ENCODE peak calls at places on chromosomes 16 and 17, in eight cellular contexts. M, K, N, Z, V, G, B and R are unnamed samples.

GRCh38 chr17:80456465-80457235 is 19.8 kb downstream of the NPTX1 start:
- DNase-seq in G (no peak), V (no peak), Z (no peak), N (no peak), M (no peak), K (no peak), B (no peak), R (no peak)

GRCh38 chr17:61986898-61987297 is 59.1 kb upstream of the INTS2 start:
- DNase-seq in K (no peak), Z (no peak), N (no peak), B (no peak), G (no peak), V (no peak), M (no peak), R (peak)

GRCh38 chr16:28494141-28494851 is at the start of gene APOBR:
- DNase-seq in B (peak), M (peak), K (no peak), N (peak), Z (peak), G (no peak), V (peak), R (no peak)

GRCh38 chr16:78504391-78504945 is 405.0 kb downstream of the WWOX start:
- DNase-seq in K (no peak), B (no peak), N (no peak), G (no peak), V (no peak), Z (no peak), M (no peak), R (no peak)

GRCh38 chr17:50055426-50056216 is at the start of gene ITGA3:
- DNase-seq in B (peak), G (peak), N (peak), V (peak), K (peak), Z (peak), M (peak), R (peak)

GRCh38 chr17:68627956-68628355 is 26.8 kb upstream of the FAM20A start:
- DNase-seq in K (no peak), B (no peak), Z (no peak), G (no peak), M (no peak), N (no peak), V (no peak), R (peak)

GRCh38 chr17:29384901-29385300 is 5.3 kb upstream of the TAOK1 start:
- DNase-seq in Z (peak), V (no peak), B (no peak), M (no peak), G (no peak), K (peak), N (no peak), R (peak)

GRCh38 chr17:34651267-34651955 is 72.0 kb downstream of the TMEM132E start:
- DNase-seq in K (no peak), B (no peak), V (peak), Z (no peak), M (no peak), G (no peak), N (no peak), R (no peak)

GRCh38 chr17:18966831-18967624 is 15.1 kb downstream of the SLC5A10 start:
- DNase-seq in B (no peak), G (no peak), V (no peak), N (no peak), Z (peak), K (peak), M (no peak), R (no peak)

GRCh38 chr17:61294777-61295176 is 104.9 kb upstream of the TBX2 start:
- DNase-seq in G (no peak), K (peak), M (no peak), Z (peak), N (no peak), V (no peak), B (no peak), R (no peak)

GRCh38 chr17:81926451-81927144 is 937 bp downstream of the MAFG start:
- DNase-seq in B (peak), N (peak), V (peak), M (peak), G (peak), Z (peak), K (peak), R (peak)

GRCh38 chr16:66728117-66728787 is 23.2 kb downstream of the DYNC1LI2 start:
- DNase-seq in Z (peak), B (peak), V (no peak), K (peak), M (no peak), N (no peak), G (no peak), R (peak)

GRCh38 chr17:37067555-37068111 is 118.9 kb downstream of the AATF start:
- DNase-seq in G (no peak), K (peak), B (no peak), Z (peak), V (no peak), M (no peak), N (no peak), R (peak)

GRCh38 chr17:80921741-80922579 is 69.7 kb upstream of the CHMP6 start:
- DNase-seq in V (peak), Z (no peak), N (no peak), B (no peak), M (no peak), K (no peak), G (no peak), R (no peak)